ENCODE peak calls at places on chromosome 6, in five cellular contexts. One of them, this sample, is unnamed. For H3K36me3, the result is how much of the 10 kb centered on the place peaks cover.

GRCh38 chr6:33599413-33599911 is 19.4 kb upstream of the BAK1 start:
- DNase-seq in uterus: no peak
- DNase-seq in endothelial cell of umbilical vein: no peak
- DNase-seq in transverse colon: no peak
- DNase-seq in testis: no peak
- DNase-seq in this sample: no peak

GRCh38 chr6:12001004-12001705 is 11.0 kb upstream of the HIVEP1 start:
- DNase-seq in endothelial cell of umbilical vein: no peak
- DNase-seq in transverse colon: no peak
- DNase-seq in testis: no peak
- DNase-seq in uterus: peak
- DNase-seq in this sample: peak

GRCh38 chr6:107418118-107418517 is 41.2 kb downstream of the PDSS2 start:
- DNase-seq in testis: no peak
- DNase-seq in endothelial cell of umbilical vein: no peak
- DNase-seq in transverse colon: no peak
- DNase-seq in uterus: no peak
- DNase-seq in this sample: no peak

GRCh38 chr6:99905209-99906106 is 88.6 kb downstream of the MCHR2 start:
- DNase-seq in endothelial cell of umbilical vein: peak
- DNase-seq in transverse colon: no peak
- DNase-seq in testis: peak
- DNase-seq in uterus: no peak
- DNase-seq in this sample: no peak

GRCh38 chr6:149478631-149479314 is 6.0 kb downstream of the ZC3H12D start:
- DNase-seq in endothelial cell of umbilical vein: no peak
- DNase-seq in uterus: no peak
- DNase-seq in testis: no peak
- DNase-seq in transverse colon: no peak
- DNase-seq in this sample: no peak

GRCh38 chr6:56079761-56080540 is 167.4 kb downstream of the COL21A1 start:
- DNase-seq in transverse colon: no peak
- DNase-seq in testis: no peak
- DNase-seq in endothelial cell of umbilical vein: no peak
- DNase-seq in uterus: no peak
- DNase-seq in this sample: no peak

GRCh38 chr6:15066433-15067337 is 179.2 kb upstream of the JARID2 start:
- DNase-seq in transverse colon: peak
- DNase-seq in uterus: peak
- DNase-seq in endothelial cell of umbilical vein: no peak
- DNase-seq in testis: peak
- DNase-seq in this sample: peak

GRCh38 chr6:114649298-114649697 is 306.5 kb upstream of the HS3ST5 start:
- DNase-seq in uterus: no peak
- DNase-seq in testis: no peak
- DNase-seq in endothelial cell of umbilical vein: no peak
- DNase-seq in transverse colon: no peak
- DNase-seq in this sample: no peak

GRCh38 chr6:50565004-50565403 is 148.3 kb upstream of the TFAP2D start:
- DNase-seq in testis: no peak
- DNase-seq in endothelial cell of umbilical vein: no peak
- DNase-seq in transverse colon: no peak
- DNase-seq in uterus: no peak
- DNase-seq in this sample: no peak

GRCh38 chr6:147510949-147511590 is 2.6 kb downstream of the SAMD5 start:
- DNase-seq in uterus: no peak
- DNase-seq in transverse colon: peak
- DNase-seq in endothelial cell of umbilical vein: no peak
- DNase-seq in testis: no peak
- DNase-seq in this sample: no peak

GRCh38 chr6:157025459-157025858 is 248.3 kb downstream of the ARID1B start:
- DNase-seq in endothelial cell of umbilical vein: no peak
- DNase-seq in transverse colon: no peak
- DNase-seq in testis: no peak
- DNase-seq in uterus: no peak
- DNase-seq in this sample: no peak

GRCh38 chr6:48240287-48240686 is 129.3 kb upstream of the PTCHD4 start:
- DNase-seq in endothelial cell of umbilical vein: no peak
- DNase-seq in testis: no peak
- DNase-seq in uterus: no peak
- DNase-seq in transverse colon: no peak
- DNase-seq in this sample: no peak

GRCh38 chr6:29976253-29976587 is 33.9 kb downstream of the HLA-A start:
- DNase-seq in transverse colon: no peak
- DNase-seq in endothelial cell of umbilical vein: no peak
- DNase-seq in uterus: no peak
- DNase-seq in testis: no peak
- DNase-seq in this sample: no peak

GRCh38 chr6:29975561-29975907 is 33.2 kb downstream of the HLA-A start:
- DNase-seq in endothelial cell of umbilical vein: no peak
- DNase-seq in transverse colon: no peak
- DNase-seq in testis: no peak
- DNase-seq in uterus: no peak
- DNase-seq in this sample: no peak

GRCh38 chr6:29977425-29977727 is 35.0 kb downstream of the HLA-A start:
- DNase-seq in endothelial cell of umbilical vein: no peak
- DNase-seq in uterus: no peak
- DNase-seq in testis: no peak
- DNase-seq in transverse colon: no peak
- DNase-seq in this sample: no peak

GRCh38 chr6:29974901-29975560 is 32.7 kb downstream of the HLA-A start:
- DNase-seq in transverse colon: no peak
- DNase-seq in uterus: no peak
- DNase-seq in endothelial cell of umbilical vein: peak
- DNase-seq in testis: no peak
- DNase-seq in this sample: no peak

DNA sequence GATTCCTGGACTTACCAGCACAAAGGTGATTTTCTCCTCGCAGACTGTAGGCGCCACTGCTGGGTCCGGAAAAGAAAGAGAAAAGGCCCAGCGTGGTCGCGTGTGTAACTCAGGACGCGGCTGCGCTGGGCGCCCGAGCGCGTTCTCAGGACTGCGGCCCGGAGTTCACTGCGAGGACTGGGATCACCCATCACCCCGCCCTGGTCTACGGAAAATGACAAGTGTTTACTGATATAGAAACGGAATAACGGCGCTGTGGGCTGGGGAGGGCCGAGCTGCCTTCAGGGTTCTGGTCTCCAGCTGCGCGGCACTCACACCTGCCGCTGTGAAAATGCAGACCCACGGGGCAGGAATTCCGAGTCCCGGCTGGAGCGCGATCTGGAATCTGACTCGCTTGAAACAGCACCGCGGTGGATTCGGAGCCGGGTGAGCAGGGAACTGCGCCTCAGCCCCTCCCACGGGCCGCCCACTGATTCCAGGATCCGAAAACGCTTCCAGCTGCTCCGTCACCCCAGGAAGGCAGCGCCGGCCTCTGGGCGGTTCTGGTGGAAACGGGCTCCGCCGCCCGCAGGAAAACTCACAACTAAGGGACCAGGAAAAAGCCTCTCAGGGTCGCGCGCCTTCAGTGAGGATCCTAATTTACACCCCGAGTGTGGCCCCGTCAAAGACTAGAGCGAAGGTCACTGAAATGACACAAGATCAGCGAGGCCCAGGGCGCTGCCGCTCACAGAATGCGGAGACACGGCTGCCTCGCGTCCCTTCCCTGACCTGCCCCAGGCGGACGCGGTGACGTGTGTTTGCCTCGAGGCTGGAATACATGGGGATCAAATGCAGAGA is 34.5 kb downstream of the HLA-A start:
- DNase-seq in endothelial cell of umbilical vein: peak
- DNase-seq in transverse colon: peak
- DNase-seq in testis: peak
- DNase-seq in uterus: peak
- DNase-seq in this sample: peak
- TF ChIP-seq POLR2A in endothelial cell of umbilical vein: peak
- TF ChIP-seq POLR2A in transverse colon: peak
- TF ChIP-seq POLR2A in testis: no peak
- TF ChIP-seq POLR2A in uterus: peak
- TF ChIP-seq POLR2A in this sample: peak

GRCh38 chr6:31636698-31637596 is 15.5 kb downstream of the BAG6 start:
- DNase-seq in uterus: no peak
- DNase-seq in endothelial cell of umbilical vein: no peak
- DNase-seq in transverse colon: no peak
- DNase-seq in testis: no peak
- DNase-seq in this sample: no peak
- H3K36me3 ChIP-seq in uterus: under half
- H3K36me3 ChIP-seq in endothelial cell of umbilical vein: under half
- H3K36me3 ChIP-seq in transverse colon: under half
- H3K36me3 ChIP-seq in testis: under half
- H3K36me3 ChIP-seq in this sample: half or more

GRCh38 chr6:25660512-25660911 is 8.5 kb downstream of the SCGN start:
- DNase-seq in uterus: no peak
- DNase-seq in transverse colon: no peak
- DNase-seq in testis: no peak
- DNase-seq in endothelial cell of umbilical vein: peak
- DNase-seq in this sample: no peak
- TF ChIP-seq POLR2A in uterus: no peak
- TF ChIP-seq POLR2A in transverse colon: no peak
- TF ChIP-seq POLR2A in testis: no peak
- TF ChIP-seq POLR2A in endothelial cell of umbilical vein: no peak
- TF ChIP-seq POLR2A in this sample: no peak

GRCh38 chr6:169224185-169224695 is 29.4 kb downstream of the THBS2 start:
- DNase-seq in endothelial cell of umbilical vein: no peak
- DNase-seq in uterus: peak
- DNase-seq in testis: peak
- DNase-seq in transverse colon: no peak
- DNase-seq in this sample: peak
- H3K36me3 ChIP-seq in endothelial cell of umbilical vein: under half
- H3K36me3 ChIP-seq in uterus: under half
- H3K36me3 ChIP-seq in testis: under half
- H3K36me3 ChIP-seq in transverse colon: under half
- H3K36me3 ChIP-seq in this sample: under half

GRCh38 chr6:139371421-139372253 is 2.8 kb downstream of the CITED2 start:
- DNase-seq in transverse colon: no peak
- DNase-seq in endothelial cell of umbilical vein: peak
- DNase-seq in uterus: no peak
- DNase-seq in testis: no peak
- DNase-seq in this sample: no peak

GRCh38 chr6:139370707-139371345 is 3.6 kb downstream of the CITED2 start:
- DNase-seq in testis: no peak
- DNase-seq in transverse colon: no peak
- DNase-seq in endothelial cell of umbilical vein: no peak
- DNase-seq in uterus: no peak
- DNase-seq in this sample: no peak

GRCh38 chr6:139369568-139370046 is 4.8 kb downstream of the CITED2 start:
- DNase-seq in testis: no peak
- DNase-seq in transverse colon: no peak
- DNase-seq in uterus: no peak
- DNase-seq in endothelial cell of umbilical vein: peak
- DNase-seq in this sample: no peak

GRCh38 chr6:139369068-139369467 is 5.4 kb downstream of the CITED2 start:
- DNase-seq in uterus: no peak
- DNase-seq in testis: no peak
- DNase-seq in endothelial cell of umbilical vein: peak
- DNase-seq in transverse colon: no peak
- DNase-seq in this sample: no peak

DNA sequence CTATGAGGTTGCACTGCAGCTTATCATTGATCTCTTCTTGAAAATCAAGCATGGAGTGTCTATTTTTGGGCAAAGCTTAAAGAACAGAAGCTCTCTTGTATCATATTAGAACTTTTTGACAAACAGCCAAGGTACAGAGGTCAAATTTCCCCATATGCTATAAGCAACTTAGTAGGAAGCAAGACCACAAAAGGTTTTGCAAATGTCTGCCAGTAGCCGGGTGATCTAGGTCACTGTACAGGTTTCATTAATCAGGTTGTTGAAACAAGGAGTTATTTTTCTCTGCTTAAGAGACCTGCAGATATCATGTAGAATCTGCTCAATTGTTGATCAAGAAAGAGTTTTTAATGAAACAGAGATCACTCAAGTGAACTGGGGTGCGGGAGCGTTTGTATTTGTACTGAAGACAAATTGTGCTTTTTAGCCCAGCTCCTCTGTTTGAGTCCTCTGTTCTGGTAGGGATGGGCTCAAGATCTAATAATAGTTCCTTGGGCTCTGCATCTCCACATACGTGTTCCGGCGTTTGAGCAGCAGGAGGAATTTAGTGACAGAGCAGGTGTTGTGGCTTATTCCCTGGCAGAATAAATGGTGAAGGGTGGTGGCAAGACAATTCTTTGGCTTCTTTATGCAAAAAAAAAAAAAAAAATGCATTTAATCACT is 4.3 kb downstream of the CITED2 start:
- DNase-seq in uterus: no peak
- DNase-seq in transverse colon: peak
- DNase-seq in endothelial cell of umbilical vein: no peak
- DNase-seq in testis: no peak
- DNase-seq in this sample: no peak
- TF ChIP-seq POLR2A in uterus: no peak
- TF ChIP-seq POLR2A in transverse colon: no peak
- TF ChIP-seq POLR2A in endothelial cell of umbilical vein: no peak
- TF ChIP-seq POLR2A in testis: no peak
- TF ChIP-seq POLR2A in this sample: no peak

This sample was measured in sigmoid colon.